ENCODE peak calls at places on chromosome 1, in ten cellular contexts. I is activated naive CD8-positive, alpha-beta T cell treated with anti-CD3 and anti-CD28 coated beads, Interleukin-2, amount 50 U/mL, for 24 hours; S is HuH-7.5; R is NCI-H1092; H is smooth muscle cell of the brain vasculature; M is amygdala; U is non-pigmented ciliary epithelial cell; T is heart left ventricle; L is germinal center; X is AG09309. P is an unnamed sample.

GRCh38 chr1:208254862-208255261 is 10.7 kb upstream of the PLXNA2 start:
- DNase-seq in S (no peak), X (no peak), L (no peak), H (no peak), U (peak), R (no peak), I (no peak), T (no peak), M (no peak), P (no peak)

GRCh38 chr1:63797056-63797726 is 23.4 kb downstream of the ROR1 start:
- DNase-seq in M (no peak), X (no peak), U (no peak), H (no peak), I (no peak), R (no peak), S (no peak), L (no peak), T (no peak), P (no peak)

GRCh38 chr1:2589331-2590232 is 3.0 kb downstream of the PRXL2B start:
- DNase-seq in R (no peak), X (no peak), U (no peak), M (no peak), I (no peak), H (no peak), S (no peak), L (no peak), T (no peak), P (no peak)

GRCh38 chr1:148309940-148310500 is 157.9 kb upstream of the NBPF11 start:
- DNase-seq in X (no peak), R (no peak), I (no peak), S (no peak), T (no peak), H (no peak), U (no peak), L (no peak), M (no peak), P (no peak)

GRCh38 chr1:36882536-36883285 is 151.6 kb downstream of the GRIK3 start:
- DNase-seq in U (no peak), X (no peak), H (no peak), T (no peak), L (no peak), R (no peak), I (no peak), S (no peak), M (no peak), P (no peak)

GRCh38 chr1:35488346-35488745 is 68.9 kb downstream of the KIAA0319L start:
- DNase-seq in H (no peak), U (no peak), X (no peak), M (no peak), I (no peak), L (no peak), T (no peak), S (no peak), R (no peak), P (no peak)

GRCh38 chr1:65687435-65688214 is 105.1 kb upstream of the PDE4B start:
- DNase-seq in U (peak), L (peak), R (peak), X (no peak), T (peak), I (peak), S (peak), H (peak), M (peak), P (peak)

GRCh38 chr1:99570486-99571089 is 75.3 kb upstream of the PALMD start:
- DNase-seq in L (no peak), H (no peak), R (no peak), U (no peak), T (no peak), S (no peak), I (no peak), X (no peak), M (no peak), P (no peak)

GRCh38 chr1:92210701-92211100 is 7.0 kb upstream of the C1orf146 start:
- DNase-seq in R (no peak), I (no peak), U (peak), X (no peak), M (no peak), H (no peak), S (no peak), L (no peak), T (no peak), P (no peak)

GRCh38 chr1:110554871-110555801 is 36.2 kb upstream of the KCNA10 start:
- DNase-seq in S (no peak), T (peak), U (no peak), R (no peak), L (peak), M (peak), X (no peak), H (no peak), I (peak), P (no peak)

GRCh38 chr1:8040586-8040985 is 14.5 kb upstream of the ERRFI1 start:
- DNase-seq in T (peak), H (peak), L (no peak), M (no peak), U (peak), X (peak), I (no peak), S (peak), R (no peak), P (peak)

GRCh38 chr1:107056426-107057196 is at the start of gene PRMT6:
- DNase-seq in U (peak), X (no peak), I (peak), R (peak), H (peak), L (peak), T (peak), M (peak), S (peak), P (peak)

GRCh38 chr1:85282424-85282823 is 6.0 kb upstream of the BCL10 start:
- DNase-seq in T (no peak), U (no peak), X (no peak), H (no peak), M (no peak), L (no peak), I (no peak), R (no peak), S (no peak), P (peak)

GRCh38 chr1:203321273-203322052 is 16.1 kb downstream of the BTG2 start:
- DNase-seq in X (no peak), R (no peak), M (no peak), L (no peak), S (no peak), H (no peak), I (no peak), U (no peak), T (no peak), P (no peak)

GRCh38 chr1:13823936-13824335 is 123.9 kb downstream of the PRDM2 start:
- DNase-seq in X (no peak), M (no peak), T (no peak), S (no peak), I (no peak), H (no peak), L (no peak), R (no peak), U (no peak), P (no peak)

GRCh38 chr1:6601049-6601864 is 1.4 kb downstream of the KLHL21 start:
- DNase-seq in R (no peak), H (no peak), U (peak), S (peak), M (peak), T (peak), L (peak), X (peak), I (peak), P (peak)

GRCh38 chr1:26602378-26602959 is 72.9 kb downstream of the RPS6KA1 start:
- DNase-seq in R (peak), M (no peak), X (no peak), L (peak), U (peak), S (peak), I (peak), T (peak), H (no peak), P (peak)

GRCh38 chr1:115113781-115114180 is 24.5 kb upstream of the TSPAN2 start:
- DNase-seq in T (no peak), L (no peak), U (no peak), M (no peak), R (no peak), I (no peak), X (no peak), S (no peak), H (no peak), P (no peak)

GRCh38 chr1:202286622-202287097 is 55.1 kb downstream of the UBE2T start:
- DNase-seq in M (no peak), S (peak), X (no peak), I (no peak), T (peak), H (no peak), L (no peak), R (no peak), U (no peak), P (no peak)

GRCh38 chr1:203084588-203085527 is 954 bp downstream of the MYOG start:
- DNase-seq in I (peak), R (no peak), X (no peak), T (no peak), L (peak), M (no peak), U (no peak), H (no peak), S (no peak), P (peak)

GRCh38 chr1:229342305-229342901 is 444 bp downstream of the CCSAP start:
- DNase-seq in S (peak), X (no peak), L (peak), T (peak), M (peak), U (no peak), H (no peak), R (peak), I (peak), P (peak)

GRCh38 chr1:2603521-2604155 is 17.1 kb downstream of the PRXL2B start:
- DNase-seq in T (no peak), L (no peak), H (no peak), X (no peak), U (no peak), S (no peak), R (no peak), I (no peak), M (no peak), P (no peak)

GRCh38 chr1:208919371-208919770 is 664.1 kb upstream of the CAMK1G start:
- DNase-seq in U (no peak), M (no peak), X (no peak), R (no peak), T (no peak), I (no peak), H (no peak), S (no peak), L (no peak), P (no peak)

GRCh38 chr1:18479484-18479883 is 1.2 kb upstream of the KLHDC7A start:
- DNase-seq in T (no peak), U (no peak), X (no peak), H (no peak), L (no peak), R (no peak), M (no peak), I (no peak), S (no peak), P (no peak)

GRCh38 chr1:180188103-180188506 is 33.4 kb downstream of the QSOX1 start:
- DNase-seq in M (no peak), I (peak), S (peak), H (peak), U (no peak), L (no peak), T (peak), X (no peak), R (peak), P (peak)

GRCh38 chr1:231527586-231528174 is 789 bp upstream of the TSNAX start:
- DNase-seq in U (no peak), S (peak), R (no peak), H (no peak), L (no peak), X (no peak), M (no peak), T (no peak), I (peak), P (no peak)

GRCh38 chr1:212607206-212607923 is 1.2 kb upstream of the ATF3 start:
- DNase-seq in U (no peak), H (no peak), T (peak), R (no peak), X (no peak), I (peak), S (no peak), M (no peak), L (peak), P (no peak)

GRCh38 chr1:156795787-156796186 is 20.9 kb downstream of the SH2D2A start:
- DNase-seq in X (no peak), T (no peak), M (peak), U (no peak), H (no peak), I (no peak), R (no peak), S (no peak), L (no peak), P (no peak)

GRCh38 chr1:248851390-248851789 is 7.5 kb downstream of the ZNF692 start:
- DNase-seq in S (no peak), L (no peak), X (no peak), I (no peak), U (no peak), R (no peak), T (no peak), M (no peak), H (no peak), P (no peak)

GRCh38 chr1:208252126-208252853 is 8.1 kb upstream of the PLXNA2 start:
- DNase-seq in U (no peak), I (no peak), R (no peak), X (no peak), L (no peak), S (peak), H (no peak), M (no peak), T (no peak), P (no peak)

GRCh38 chr1:19764848-19765247 is 34.9 kb downstream of the TMCO4 start:
- DNase-seq in R (no peak), L (peak), M (no peak), H (peak), S (no peak), U (no peak), X (peak), T (no peak), I (no peak), P (peak)

GRCh38 chr1:243798726-243799125 is 51.3 kb downstream of the AKT3 start:
- DNase-seq in M (no peak), I (no peak), H (no peak), R (no peak), S (no peak), X (peak), T (no peak), L (no peak), U (peak), P (peak)

GRCh38 chr1:13513885-13514546 is at the start of gene LRRC38:
- DNase-seq in U (no peak), M (no peak), S (no peak), X (no peak), I (peak), T (peak), H (no peak), R (no peak), L (no peak), P (no peak)

P was measured in PC-9.